ENCODE peak calls at places on chromosome 2, in ten cellular contexts. One of them, this sample, is unnamed.

GRCh38 chr2:213246665-213247281 is 37.5 kb upstream of the SPAG16 start:
- DNase-seq in substantia nigra: no peak
- DNase-seq in D341Med: peak
- DNase-seq in A172: peak
- DNase-seq in pancreas: peak
- DNase-seq in iPS DF 6.9: peak
- DNase-seq in SHP77: no peak
- DNase-seq in HEK293T: no peak
- DNase-seq in activated T-helper 1 cell treated with anti-CD3 and anti-CD28 coated beads, Interleukin-12 subunit alpha, Interleukin-12 subunit beta, Interleukin-2, Interleukin-4 antibody, amounts not matched to agents 30 ng/mL and 10 ng/mL and 1 ng/mL, durations not matched to agents 14 hours and 24 hours and 36 hours: no peak
- DNase-seq in activated CD8-positive, alpha-beta memory T cell treated with anti-CD3 and anti-CD28 coated beads, Interleukin-2, amount 50 U/mL, for 48 hours: peak
- DNase-seq in this sample: peak

GRCh38 chr2:86307431-86307830 is 30.0 kb downstream of the REEP1 start:
- DNase-seq in pancreas: no peak
- DNase-seq in HEK293T: no peak
- DNase-seq in substantia nigra: no peak
- DNase-seq in A172: no peak
- DNase-seq in activated CD8-positive, alpha-beta memory T cell treated with anti-CD3 and anti-CD28 coated beads, Interleukin-2, amount 50 U/mL, for 48 hours: no peak
- DNase-seq in activated T-helper 1 cell treated with anti-CD3 and anti-CD28 coated beads, Interleukin-12 subunit alpha, Interleukin-12 subunit beta, Interleukin-2, Interleukin-4 antibody, amounts not matched to agents 30 ng/mL and 10 ng/mL and 1 ng/mL, durations not matched to agents 14 hours and 24 hours and 36 hours: no peak
- DNase-seq in SHP77: no peak
- DNase-seq in D341Med: no peak
- DNase-seq in iPS DF 6.9: no peak
- DNase-seq in this sample: no peak

GRCh38 chr2:74041182-74041581 is 56.5 kb downstream of the TET3 start:
- DNase-seq in activated CD8-positive, alpha-beta memory T cell treated with anti-CD3 and anti-CD28 coated beads, Interleukin-2, amount 50 U/mL, for 48 hours: no peak
- DNase-seq in iPS DF 6.9: no peak
- DNase-seq in HEK293T: no peak
- DNase-seq in SHP77: no peak
- DNase-seq in activated T-helper 1 cell treated with anti-CD3 and anti-CD28 coated beads, Interleukin-12 subunit alpha, Interleukin-12 subunit beta, Interleukin-2, Interleukin-4 antibody, amounts not matched to agents 30 ng/mL and 10 ng/mL and 1 ng/mL, durations not matched to agents 14 hours and 24 hours and 36 hours: no peak
- DNase-seq in pancreas: no peak
- DNase-seq in A172: no peak
- DNase-seq in substantia nigra: no peak
- DNase-seq in D341Med: no peak
- DNase-seq in this sample: no peak

GRCh38 chr2:11710632-11711381 is 35.6 kb upstream of the LPIN1 start:
- DNase-seq in A172: no peak
- DNase-seq in activated CD8-positive, alpha-beta memory T cell treated with anti-CD3 and anti-CD28 coated beads, Interleukin-2, amount 50 U/mL, for 48 hours: no peak
- DNase-seq in iPS DF 6.9: no peak
- DNase-seq in SHP77: no peak
- DNase-seq in D341Med: no peak
- DNase-seq in HEK293T: no peak
- DNase-seq in activated T-helper 1 cell treated with anti-CD3 and anti-CD28 coated beads, Interleukin-12 subunit alpha, Interleukin-12 subunit beta, Interleukin-2, Interleukin-4 antibody, amounts not matched to agents 30 ng/mL and 10 ng/mL and 1 ng/mL, durations not matched to agents 14 hours and 24 hours and 36 hours: no peak
- DNase-seq in pancreas: no peak
- DNase-seq in substantia nigra: no peak
- DNase-seq in this sample: no peak

GRCh38 chr2:224893848-224894247 is 148.4 kb downstream of the DOCK10 start:
- DNase-seq in iPS DF 6.9: no peak
- DNase-seq in HEK293T: no peak
- DNase-seq in SHP77: no peak
- DNase-seq in activated CD8-positive, alpha-beta memory T cell treated with anti-CD3 and anti-CD28 coated beads, Interleukin-2, amount 50 U/mL, for 48 hours: no peak
- DNase-seq in D341Med: no peak
- DNase-seq in A172: no peak
- DNase-seq in substantia nigra: no peak
- DNase-seq in activated T-helper 1 cell treated with anti-CD3 and anti-CD28 coated beads, Interleukin-12 subunit alpha, Interleukin-12 subunit beta, Interleukin-2, Interleukin-4 antibody, amounts not matched to agents 30 ng/mL and 10 ng/mL and 1 ng/mL, durations not matched to agents 14 hours and 24 hours and 36 hours: no peak
- DNase-seq in pancreas: no peak
- DNase-seq in this sample: no peak

GRCh38 chr2:33091541-33092123 is 144.9 kb downstream of the LTBP1 start:
- DNase-seq in substantia nigra: no peak
- DNase-seq in SHP77: no peak
- DNase-seq in HEK293T: no peak
- DNase-seq in activated T-helper 1 cell treated with anti-CD3 and anti-CD28 coated beads, Interleukin-12 subunit alpha, Interleukin-12 subunit beta, Interleukin-2, Interleukin-4 antibody, amounts not matched to agents 30 ng/mL and 10 ng/mL and 1 ng/mL, durations not matched to agents 14 hours and 24 hours and 36 hours: no peak
- DNase-seq in A172: no peak
- DNase-seq in iPS DF 6.9: no peak
- DNase-seq in pancreas: no peak
- DNase-seq in activated CD8-positive, alpha-beta memory T cell treated with anti-CD3 and anti-CD28 coated beads, Interleukin-2, amount 50 U/mL, for 48 hours: no peak
- DNase-seq in D341Med: no peak
- DNase-seq in this sample: no peak

GRCh38 chr2:222423632-222424280 is 587 bp upstream of the SGPP2 start:
- DNase-seq in HEK293T: no peak
- DNase-seq in A172: no peak
- DNase-seq in pancreas: no peak
- DNase-seq in SHP77: no peak
- DNase-seq in iPS DF 6.9: no peak
- DNase-seq in D341Med: no peak
- DNase-seq in substantia nigra: no peak
- DNase-seq in activated CD8-positive, alpha-beta memory T cell treated with anti-CD3 and anti-CD28 coated beads, Interleukin-2, amount 50 U/mL, for 48 hours: peak
- DNase-seq in activated T-helper 1 cell treated with anti-CD3 and anti-CD28 coated beads, Interleukin-12 subunit alpha, Interleukin-12 subunit beta, Interleukin-2, Interleukin-4 antibody, amounts not matched to agents 30 ng/mL and 10 ng/mL and 1 ng/mL, durations not matched to agents 14 hours and 24 hours and 36 hours: peak
- DNase-seq in this sample: peak

GRCh38 chr2:238285653-238286082 is 2.7 kb downstream of the PER2 start:
- DNase-seq in A172: no peak
- DNase-seq in HEK293T: peak
- DNase-seq in SHP77: peak
- DNase-seq in D341Med: no peak
- DNase-seq in substantia nigra: peak
- DNase-seq in activated T-helper 1 cell treated with anti-CD3 and anti-CD28 coated beads, Interleukin-12 subunit alpha, Interleukin-12 subunit beta, Interleukin-2, Interleukin-4 antibody, amounts not matched to agents 30 ng/mL and 10 ng/mL and 1 ng/mL, durations not matched to agents 14 hours and 24 hours and 36 hours: no peak
- DNase-seq in activated CD8-positive, alpha-beta memory T cell treated with anti-CD3 and anti-CD28 coated beads, Interleukin-2, amount 50 U/mL, for 48 hours: no peak
- DNase-seq in iPS DF 6.9: no peak
- DNase-seq in pancreas: peak
- DNase-seq in this sample: no peak

GRCh38 chr2:240803191-240803590 is 16.8 kb downstream of the KIF1A start:
- DNase-seq in HEK293T: no peak
- DNase-seq in SHP77: no peak
- DNase-seq in pancreas: no peak
- DNase-seq in substantia nigra: no peak
- DNase-seq in A172: no peak
- DNase-seq in D341Med: no peak
- DNase-seq in iPS DF 6.9: no peak
- DNase-seq in activated CD8-positive, alpha-beta memory T cell treated with anti-CD3 and anti-CD28 coated beads, Interleukin-2, amount 50 U/mL, for 48 hours: no peak
- DNase-seq in activated T-helper 1 cell treated with anti-CD3 and anti-CD28 coated beads, Interleukin-12 subunit alpha, Interleukin-12 subunit beta, Interleukin-2, Interleukin-4 antibody, amounts not matched to agents 30 ng/mL and 10 ng/mL and 1 ng/mL, durations not matched to agents 14 hours and 24 hours and 36 hours: no peak
- DNase-seq in this sample: no peak

GRCh38 chr2:47060652-47061170 is 94.4 kb downstream of the STPG4 start:
- DNase-seq in activated CD8-positive, alpha-beta memory T cell treated with anti-CD3 and anti-CD28 coated beads, Interleukin-2, amount 50 U/mL, for 48 hours: no peak
- DNase-seq in HEK293T: no peak
- DNase-seq in activated T-helper 1 cell treated with anti-CD3 and anti-CD28 coated beads, Interleukin-12 subunit alpha, Interleukin-12 subunit beta, Interleukin-2, Interleukin-4 antibody, amounts not matched to agents 30 ng/mL and 10 ng/mL and 1 ng/mL, durations not matched to agents 14 hours and 24 hours and 36 hours: no peak
- DNase-seq in substantia nigra: no peak
- DNase-seq in D341Med: no peak
- DNase-seq in pancreas: no peak
- DNase-seq in SHP77: no peak
- DNase-seq in iPS DF 6.9: no peak
- DNase-seq in A172: no peak
- DNase-seq in this sample: no peak

GRCh38 chr2:32135409-32135808 is 30.3 kb upstream of the SLC30A6 start:
- DNase-seq in SHP77: no peak
- DNase-seq in pancreas: peak
- DNase-seq in activated CD8-positive, alpha-beta memory T cell treated with anti-CD3 and anti-CD28 coated beads, Interleukin-2, amount 50 U/mL, for 48 hours: no peak
- DNase-seq in D341Med: peak
- DNase-seq in activated T-helper 1 cell treated with anti-CD3 and anti-CD28 coated beads, Interleukin-12 subunit alpha, Interleukin-12 subunit beta, Interleukin-2, Interleukin-4 antibody, amounts not matched to agents 30 ng/mL and 10 ng/mL and 1 ng/mL, durations not matched to agents 14 hours and 24 hours and 36 hours: no peak
- DNase-seq in substantia nigra: no peak
- DNase-seq in iPS DF 6.9: no peak
- DNase-seq in HEK293T: peak
- DNase-seq in A172: peak
- DNase-seq in this sample: no peak

GRCh38 chr2:219916761-219917160 is 289.3 kb downstream of the SLC4A3 start:
- DNase-seq in SHP77: no peak
- DNase-seq in D341Med: no peak
- DNase-seq in HEK293T: no peak
- DNase-seq in activated CD8-positive, alpha-beta memory T cell treated with anti-CD3 and anti-CD28 coated beads, Interleukin-2, amount 50 U/mL, for 48 hours: no peak
- DNase-seq in iPS DF 6.9: no peak
- DNase-seq in pancreas: no peak
- DNase-seq in substantia nigra: no peak
- DNase-seq in A172: no peak
- DNase-seq in activated T-helper 1 cell treated with anti-CD3 and anti-CD28 coated beads, Interleukin-12 subunit alpha, Interleukin-12 subunit beta, Interleukin-2, Interleukin-4 antibody, amounts not matched to agents 30 ng/mL and 10 ng/mL and 1 ng/mL, durations not matched to agents 14 hours and 24 hours and 36 hours: no peak
- DNase-seq in this sample: no peak